ENCODE peak calls at places on chromosomes 2 and 18, in six cellular contexts. A is activated CD8-positive, alpha-beta T cell treated with anti-CD3 and anti-CD28 coated beads for 36 hours; K is GM13976; T is GM06990; W is astrocyte of the spinal cord; C is thoracic aorta. Z is an unnamed sample.

GRCh38 chr2:134347756-134348155 is 93.9 kb downstream of the MGAT5 start:
- DNase-seq in C (no peak), A (no peak), W (no peak), K (no peak), T (no peak), Z (no peak)

GRCh38 chr2:241882090-241882625 is 12.6 kb downstream of the RTP5 start:
- DNase-seq in W (no peak), C (no peak), A (peak), T (no peak), K (peak), Z (peak)

GRCh38 chr2:235940330-235940729 is 227.9 kb downstream of the GBX2 start:
- DNase-seq in C (no peak), W (peak), K (no peak), T (no peak), A (no peak), Z (peak)

GRCh38 chr18:79147014-79147413 is 77.8 kb downstream of the ATP9B start:
- DNase-seq in A (no peak), C (no peak), W (no peak), T (no peak), K (no peak), Z (no peak)

GRCh38 chr2:239262484-239263230 is 138.2 kb downstream of the HDAC4 start:
- DNase-seq in C (no peak), W (no peak), K (no peak), T (no peak), A (no peak), Z (no peak)

GRCh38 chr2:218860950-218861381 is 1.4 kb downstream of the WNT6 start:
- DNase-seq in K (no peak), W (peak), C (no peak), T (no peak), A (peak), Z (peak)

GRCh38 chr2:157785866-157786662 is 90.1 kb downstream of the ACVR1 start:
- DNase-seq in K (no peak), T (no peak), C (no peak), A (no peak), W (peak), Z (no peak)

GRCh38 chr18:43271593-43272432 is 5.5 kb downstream of the SYT4 start:
- DNase-seq in C (no peak), W (peak), T (no peak), A (peak), K (peak), Z (no peak)

GRCh38 chr2:135050132-135050531 is 2.0 kb upstream of the RAB3GAP1 start:
- DNase-seq in T (no peak), A (no peak), C (no peak), K (no peak), W (no peak), Z (no peak)

GRCh38 chr2:74457549-74458131 is 598 bp upstream of the WBP1 start:
- DNase-seq in A (peak), K (peak), C (no peak), W (no peak), T (peak), Z (peak)

GRCh38 chr2:74458132-74458956 is at the start of gene WBP1:
- DNase-seq in C (peak), T (peak), A (peak), K (peak), W (peak), Z (peak)

GRCh38 chr2:74457129-74457548 is 1.1 kb upstream of the WBP1 start:
- DNase-seq in T (no peak), A (no peak), K (no peak), W (peak), C (no peak), Z (no peak)

GRCh38 chr2:74458957-74459290 is 686 bp downstream of the WBP1 start:
- DNase-seq in A (no peak), T (no peak), K (no peak), C (no peak), W (no peak), Z (no peak)

DNA sequence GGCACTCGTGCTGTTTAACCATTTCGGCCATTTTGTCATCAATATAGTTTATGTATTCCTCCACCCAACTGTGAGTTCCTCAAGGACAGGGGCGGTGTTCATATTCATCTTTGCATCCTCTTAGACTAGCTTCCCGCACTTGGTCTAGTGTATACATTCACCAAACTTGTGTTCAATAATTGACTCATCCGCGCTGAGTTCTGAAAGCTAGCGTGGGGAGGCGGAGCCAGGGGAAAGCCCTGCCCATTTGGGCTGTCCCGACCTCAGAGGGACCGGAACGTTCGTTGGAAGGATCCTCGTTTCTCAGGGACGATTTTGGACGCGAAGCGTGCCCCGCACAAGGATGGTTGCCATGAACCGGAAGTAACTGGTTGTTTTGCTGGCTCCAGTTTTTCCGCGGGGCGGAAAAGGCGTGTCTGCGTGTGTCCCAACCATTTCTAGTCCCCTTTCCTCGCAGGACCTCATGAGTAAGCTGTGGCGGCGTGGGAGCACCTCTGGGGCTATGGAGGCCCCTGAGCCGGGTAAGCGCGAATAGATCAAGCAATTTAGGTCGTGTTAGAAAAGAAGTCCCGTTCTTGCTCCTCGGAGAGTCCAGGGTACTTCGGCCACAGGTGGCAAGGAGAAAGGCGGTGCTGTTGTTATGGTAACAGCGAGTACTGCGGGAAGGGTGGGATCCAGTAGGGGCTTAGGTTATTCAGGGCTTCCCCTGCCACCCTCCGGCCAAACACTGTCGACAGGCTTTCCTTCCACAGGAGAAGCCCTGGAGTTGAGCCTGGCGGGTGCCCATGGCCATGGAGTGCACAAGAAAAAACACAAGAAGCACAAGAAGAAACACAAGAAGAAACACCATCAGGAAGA is at the start of gene INO80B:
- DNase-seq in A (peak), K (peak), T (peak), W (peak), C (peak), Z (peak)
- TF ChIP-seq CTCF in A (no peak), K (no peak), T (no peak), W (no peak), C (no peak), Z (no peak)

GRCh38 chr18:64019922-64020756 is 50.3 kb downstream of the SERPINB8 start:
- DNase-seq in K (no peak), W (peak), C (no peak), A (no peak), T (no peak), Z (no peak)

GRCh38 chr18:64017870-64018269 is 48.0 kb downstream of the SERPINB8 start:
- DNase-seq in W (peak), C (no peak), A (no peak), K (no peak), T (no peak), Z (no peak)
- TF ChIP-seq CTCF in W (peak), C (no peak), A (peak), K (peak), T (peak), Z (no peak)

DNA sequence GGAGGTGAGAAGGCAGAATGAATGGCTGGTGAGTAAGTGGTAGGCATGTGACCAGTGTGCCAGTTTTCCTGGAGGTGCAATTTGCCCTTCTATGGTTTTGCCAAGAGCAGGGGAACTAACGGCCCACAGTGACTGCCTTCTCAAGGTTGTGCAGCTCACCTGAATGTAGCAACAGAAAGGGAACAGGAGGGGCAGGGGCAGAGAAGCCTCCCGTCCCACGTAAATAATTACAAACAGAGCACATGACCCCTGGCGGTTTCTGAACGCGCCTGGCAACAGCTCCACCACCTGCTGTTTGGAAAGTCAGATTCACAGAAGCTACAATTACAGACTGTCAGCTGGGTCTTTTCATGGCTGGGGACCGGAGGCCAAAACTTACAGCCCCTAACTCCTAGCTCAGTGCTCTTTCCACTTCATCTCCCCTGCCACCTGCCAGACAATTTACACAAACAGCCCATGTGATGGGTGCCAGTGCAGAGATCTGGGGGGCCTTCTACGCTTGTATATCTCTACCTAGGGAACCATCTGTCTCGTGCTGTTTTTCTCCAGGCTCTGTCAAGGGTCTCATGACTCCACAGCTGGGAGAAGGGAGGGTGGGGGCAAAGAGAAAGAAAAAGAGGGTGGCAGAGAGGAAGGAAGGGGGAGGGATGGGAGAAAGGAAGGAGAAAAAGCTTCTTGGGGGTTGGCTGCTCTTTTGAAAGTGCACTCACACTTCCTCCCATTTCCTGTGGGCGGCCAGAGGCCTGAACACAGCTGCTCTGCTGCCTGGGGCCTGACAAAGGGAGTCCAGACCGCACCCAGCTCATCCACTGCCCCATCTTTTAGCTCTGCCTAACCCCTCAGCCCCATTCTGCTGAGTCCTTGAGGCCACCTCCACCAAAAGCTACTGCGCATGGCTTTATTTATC is 69.5 kb downstream of the POLR1A start:
- DNase-seq in T (peak), W (peak), K (peak), C (no peak), A (peak), Z (peak)
- TF ChIP-seq CTCF in T (peak), W (peak), K (peak), C (peak), A (no peak), Z (no peak)

DNA sequence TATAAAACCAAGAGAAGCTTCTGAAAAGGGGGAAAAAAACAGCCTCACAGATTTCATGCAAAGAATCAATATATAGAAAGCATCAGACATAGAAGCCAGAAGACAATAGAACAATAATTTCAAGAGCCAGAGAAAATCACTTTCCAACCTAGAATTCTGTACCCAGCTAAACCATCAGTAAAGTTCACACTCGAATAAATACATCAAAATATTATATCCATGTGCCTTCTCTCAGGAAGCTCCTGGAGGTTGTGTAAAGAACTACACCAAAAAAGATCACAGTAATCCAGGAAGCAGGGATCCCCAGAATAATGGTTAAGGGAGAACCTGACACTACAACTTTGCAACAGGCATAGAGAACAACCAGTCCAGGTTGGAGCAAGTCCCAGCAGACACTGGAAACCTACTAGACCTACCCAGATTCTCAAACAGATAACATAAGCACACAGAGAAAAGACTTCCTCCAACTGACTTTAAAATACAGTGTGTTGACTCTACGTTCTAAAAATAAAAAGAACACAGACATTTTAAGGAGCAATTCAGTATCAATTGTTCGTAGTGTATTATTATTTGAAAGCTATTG is 401.9 kb upstream of the HS6ST1 start:
- DNase-seq in W (no peak), T (no peak), C (no peak), A (no peak), K (no peak), Z (no peak)
- TF ChIP-seq CTCF in W (no peak), T (no peak), C (no peak), A (no peak), K (no peak), Z (no peak)

DNA sequence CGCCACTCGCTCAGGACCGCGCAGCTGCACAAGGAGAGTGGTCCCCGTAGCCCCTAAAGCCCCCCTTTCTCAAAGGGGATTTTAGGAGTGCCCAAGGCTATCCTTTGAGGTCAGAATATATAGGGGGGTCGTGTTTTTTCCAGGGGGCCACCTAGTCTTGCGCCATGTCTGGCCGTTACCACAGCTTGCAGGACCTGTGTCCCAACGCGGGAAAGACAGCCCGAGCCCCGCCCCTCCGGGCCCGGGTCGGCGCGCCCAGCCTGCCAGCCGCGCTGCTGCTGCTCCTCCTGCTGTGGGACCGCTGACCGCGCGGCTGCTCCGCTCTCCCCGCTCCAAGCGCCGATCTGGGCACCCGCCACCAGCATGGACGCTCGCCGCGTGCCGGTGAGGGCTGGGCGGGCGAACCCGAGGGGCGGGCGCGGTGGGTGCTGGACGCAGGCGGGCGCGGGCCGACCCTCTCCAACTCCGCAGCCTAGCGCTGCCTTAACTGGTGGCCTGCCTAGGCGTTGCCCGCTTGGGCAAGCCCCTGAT is at the start of gene CDCA7:
- DNase-seq in K (peak), A (peak), T (peak), C (no peak), W (peak), Z (peak)
- TF ChIP-seq CTCF in K (no peak), A (no peak), T (no peak), C (no peak), W (no peak), Z (no peak)